ENCODE peak calls at places on chromosomes 4 and X, in eight cellular contexts. One of them, this sample, is unnamed.

GRCh38 chr4:5142726-5143125 is 91.4 kb downstream of the STK32B start:
- DNase-seq in H1: no peak
- DNase-seq in right lobe of liver: no peak
- DNase-seq in ovary: peak; percentile 40
- DNase-seq in sigmoid colon: no peak
- DNase-seq in lower leg skin: peak; percentile 56
- DNase-seq in body of pancreas: peak; percentile 25
- DNase-seq in K562: peak; percentile 26
- DNase-seq in this sample: no peak

GRCh38 chrX:65601530-65602281 is 65.7 kb upstream of the MSN start:
- DNase-seq in H1: no peak
- DNase-seq in right lobe of liver: peak; percentile 82
- DNase-seq in ovary: peak; percentile 79
- DNase-seq in sigmoid colon: peak; percentile 89
- DNase-seq in lower leg skin: peak; percentile 94
- DNase-seq in body of pancreas: peak; percentile 60
- DNase-seq in K562: no peak
- DNase-seq in this sample: peak; percentile 50

GRCh38 chr4:3637326-3638016 is 105.2 kb upstream of the LRPAP1 start:
- DNase-seq in H1: no peak
- DNase-seq in right lobe of liver: no peak
- DNase-seq in ovary: no peak
- DNase-seq in sigmoid colon: no peak
- DNase-seq in lower leg skin: no peak
- DNase-seq in body of pancreas: no peak
- DNase-seq in K562: no peak
- DNase-seq in this sample: no peak

GRCh38 chr4:28259951-28260350 is 1399.3 kb downstream of the STIM2 start:
- DNase-seq in H1: no peak
- DNase-seq in right lobe of liver: no peak
- DNase-seq in ovary: no peak
- DNase-seq in sigmoid colon: no peak
- DNase-seq in lower leg skin: no peak
- DNase-seq in body of pancreas: no peak
- DNase-seq in K562: no peak
- DNase-seq in this sample: no peak

GRCh38 chr4:111283066-111283677 is 660.3 kb upstream of the PITX2 start:
- DNase-seq in H1: peak; percentile 29
- DNase-seq in right lobe of liver: peak; percentile 45
- DNase-seq in ovary: no peak
- DNase-seq in sigmoid colon: peak; percentile 52
- DNase-seq in lower leg skin: peak; percentile 86
- DNase-seq in body of pancreas: peak; percentile 73
- DNase-seq in K562: peak; percentile 40
- DNase-seq in this sample: peak; percentile 2

GRCh38 chr4:142222127-142222526 is 585.7 kb downstream of the IL15 start:
- DNase-seq in H1: no peak
- DNase-seq in right lobe of liver: no peak
- DNase-seq in ovary: no peak
- DNase-seq in sigmoid colon: no peak
- DNase-seq in lower leg skin: no peak
- DNase-seq in body of pancreas: no peak
- DNase-seq in K562: no peak
- DNase-seq in this sample: no peak

GRCh38 chr4:94439606-94440005 is 12.1 kb upstream of the PDLIM5 start:
- DNase-seq in H1: no peak
- DNase-seq in right lobe of liver: no peak
- DNase-seq in ovary: no peak
- DNase-seq in sigmoid colon: no peak
- DNase-seq in lower leg skin: no peak
- DNase-seq in body of pancreas: no peak
- DNase-seq in K562: no peak
- DNase-seq in this sample: no peak

GRCh38 chrX:100928660-100929613 is at the start of gene XKRX:
- DNase-seq in H1: no peak
- DNase-seq in right lobe of liver: peak; percentile 44
- DNase-seq in ovary: peak; percentile 19
- DNase-seq in sigmoid colon: no peak
- DNase-seq in lower leg skin: no peak
- DNase-seq in body of pancreas: peak; percentile 18
- DNase-seq in K562: peak; percentile 13
- DNase-seq in this sample: no peak

GRCh38 chr4:142203505-142203904 is 567.1 kb downstream of the IL15 start:
- DNase-seq in H1: no peak
- DNase-seq in right lobe of liver: no peak
- DNase-seq in ovary: no peak
- DNase-seq in sigmoid colon: no peak
- DNase-seq in lower leg skin: no peak
- DNase-seq in body of pancreas: no peak
- DNase-seq in K562: no peak
- DNase-seq in this sample: no peak

GRCh38 chr4:5051210-5051691 is at the start of gene STK32B:
- DNase-seq in H1: peak; percentile 57
- DNase-seq in right lobe of liver: peak; percentile 39
- DNase-seq in ovary: peak; percentile 56
- DNase-seq in sigmoid colon: peak; percentile 83
- DNase-seq in lower leg skin: peak; percentile 92
- DNase-seq in body of pancreas: peak; percentile 34
- DNase-seq in K562: peak; percentile 59
- DNase-seq in this sample: no peak

GRCh38 chr4:111399523-111400135 is 745.6 kb upstream of the FAM241A start:
- DNase-seq in H1: no peak
- DNase-seq in right lobe of liver: no peak
- DNase-seq in ovary: no peak
- DNase-seq in sigmoid colon: no peak
- DNase-seq in lower leg skin: peak; percentile 50
- DNase-seq in body of pancreas: no peak
- DNase-seq in K562: no peak
- DNase-seq in this sample: no peak

GRCh38 chr4:123673971-123674370 is 277.4 kb downstream of the SPRY1 start:
- DNase-seq in H1: no peak
- DNase-seq in right lobe of liver: no peak
- DNase-seq in ovary: no peak
- DNase-seq in sigmoid colon: no peak
- DNase-seq in lower leg skin: no peak
- DNase-seq in body of pancreas: no peak
- DNase-seq in K562: no peak
- DNase-seq in this sample: no peak

GRCh38 chr4:171390626-171391025 is 422.6 kb upstream of the GALNTL6 start:
- DNase-seq in H1: no peak
- DNase-seq in right lobe of liver: no peak
- DNase-seq in ovary: no peak
- DNase-seq in sigmoid colon: no peak
- DNase-seq in lower leg skin: no peak
- DNase-seq in body of pancreas: no peak
- DNase-seq in K562: no peak
- DNase-seq in this sample: no peak

GRCh38 chr4:3531306-3531886 is 826 bp downstream of the LRPAP1 start:
- DNase-seq in H1: no peak
- DNase-seq in right lobe of liver: peak; percentile 23
- DNase-seq in ovary: no peak
- DNase-seq in sigmoid colon: no peak
- DNase-seq in lower leg skin: peak; percentile 68
- DNase-seq in body of pancreas: no peak
- DNase-seq in K562: no peak
- DNase-seq in this sample: no peak

GRCh38 chrX:51614353-51614752 is 4.4 kb downstream of the CENPVL3 start:
- DNase-seq in H1: no peak
- DNase-seq in right lobe of liver: no peak
- DNase-seq in ovary: no peak
- DNase-seq in sigmoid colon: no peak
- DNase-seq in lower leg skin: no peak
- DNase-seq in body of pancreas: no peak
- DNase-seq in K562: peak; percentile 26
- DNase-seq in this sample: no peak

GRCh38 chr4:25560605-25561004 is 95.0 kb upstream of the SLC34A2 start:
- DNase-seq in H1: no peak
- DNase-seq in right lobe of liver: no peak
- DNase-seq in ovary: no peak
- DNase-seq in sigmoid colon: no peak
- DNase-seq in lower leg skin: no peak
- DNase-seq in body of pancreas: no peak
- DNase-seq in K562: no peak
- DNase-seq in this sample: no peak

GRCh38 chr4:122003335-122003734 is 51.5 kb upstream of the TRPC3 start:
- DNase-seq in H1: peak; percentile 33
- DNase-seq in right lobe of liver: no peak
- DNase-seq in ovary: no peak
- DNase-seq in sigmoid colon: no peak
- DNase-seq in lower leg skin: no peak
- DNase-seq in body of pancreas: no peak
- DNase-seq in K562: peak; percentile 78
- DNase-seq in this sample: no peak

GRCh38 chrX:39893417-39894338 is 204.1 kb downstream of the BCOR start:
- DNase-seq in H1: no peak
- DNase-seq in right lobe of liver: no peak
- DNase-seq in ovary: no peak
- DNase-seq in sigmoid colon: no peak
- DNase-seq in lower leg skin: no peak
- DNase-seq in body of pancreas: no peak
- DNase-seq in K562: no peak
- DNase-seq in this sample: no peak

GRCh38 chrX:149521438-149521837 is 16.3 kb upstream of the IDS start:
- DNase-seq in H1: no peak
- DNase-seq in right lobe of liver: no peak
- DNase-seq in ovary: no peak
- DNase-seq in sigmoid colon: no peak
- DNase-seq in lower leg skin: no peak
- DNase-seq in body of pancreas: no peak
- DNase-seq in K562: no peak
- DNase-seq in this sample: no peak

GRCh38 chrX:56745019-56745418 is 16.0 kb downstream of the NBDY start:
- DNase-seq in H1: no peak
- DNase-seq in right lobe of liver: no peak
- DNase-seq in ovary: no peak
- DNase-seq in sigmoid colon: no peak
- DNase-seq in lower leg skin: no peak
- DNase-seq in body of pancreas: no peak
- DNase-seq in K562: no peak
- DNase-seq in this sample: no peak

GRCh38 chrX:42027367-42028025 is 104.1 kb upstream of the CASK start:
- DNase-seq in H1: no peak
- DNase-seq in right lobe of liver: no peak
- DNase-seq in ovary: no peak
- DNase-seq in sigmoid colon: no peak
- DNase-seq in lower leg skin: no peak
- DNase-seq in body of pancreas: peak; percentile 10
- DNase-seq in K562: no peak
- DNase-seq in this sample: no peak

GRCh38 chr4:141416219-141416618 is 195.5 kb downstream of the ZNF330 start:
- DNase-seq in H1: no peak
- DNase-seq in right lobe of liver: no peak
- DNase-seq in ovary: no peak
- DNase-seq in sigmoid colon: no peak
- DNase-seq in lower leg skin: no peak
- DNase-seq in body of pancreas: no peak
- DNase-seq in K562: no peak
- DNase-seq in this sample: no peak

GRCh38 chrX:1244164-1245076 is 24.2 kb upstream of the CSF2RA start:
- DNase-seq in H1: no peak
- DNase-seq in right lobe of liver: no peak
- DNase-seq in ovary: no peak
- DNase-seq in sigmoid colon: no peak
- DNase-seq in lower leg skin: no peak
- DNase-seq in body of pancreas: no peak
- DNase-seq in K562: no peak
- DNase-seq in this sample: no peak

GRCh38 chrX:53684415-53685192 is 1.9 kb downstream of the HUWE1 start:
- DNase-seq in H1: no peak
- DNase-seq in right lobe of liver: no peak
- DNase-seq in ovary: no peak
- DNase-seq in sigmoid colon: no peak
- DNase-seq in lower leg skin: no peak
- DNase-seq in body of pancreas: no peak
- DNase-seq in K562: no peak
- DNase-seq in this sample: no peak

GRCh38 chrX:53683556-53684414 is 2.7 kb downstream of the HUWE1 start:
- DNase-seq in H1: peak; percentile 90
- DNase-seq in right lobe of liver: peak; percentile 89
- DNase-seq in ovary: peak; percentile 95
- DNase-seq in sigmoid colon: peak; percentile 98
- DNase-seq in lower leg skin: peak; percentile 97
- DNase-seq in body of pancreas: peak; percentile 92
- DNase-seq in K562: peak; percentile 83
- DNase-seq in this sample: peak; percentile 91

GRCh38 chrX:53685711-53686110 is 808 bp downstream of the HUWE1 start:
- DNase-seq in H1: no peak
- DNase-seq in right lobe of liver: no peak
- DNase-seq in ovary: no peak
- DNase-seq in sigmoid colon: no peak
- DNase-seq in lower leg skin: no peak
- DNase-seq in body of pancreas: no peak
- DNase-seq in K562: no peak
- DNase-seq in this sample: no peak

GRCh38 chrX:53681661-53682060 is 4.9 kb downstream of the HUWE1 start:
- DNase-seq in H1: no peak
- DNase-seq in right lobe of liver: no peak
- DNase-seq in ovary: no peak
- DNase-seq in sigmoid colon: no peak
- DNase-seq in lower leg skin: no peak
- DNase-seq in body of pancreas: no peak
- DNase-seq in K562: no peak
- DNase-seq in this sample: no peak

GRCh38 chrX:53682885-53683555 is 3.5 kb downstream of the HUWE1 start:
- DNase-seq in H1: no peak
- DNase-seq in right lobe of liver: no peak
- DNase-seq in ovary: peak; percentile 44
- DNase-seq in sigmoid colon: peak; percentile 65
- DNase-seq in lower leg skin: no peak
- DNase-seq in body of pancreas: no peak
- DNase-seq in K562: peak; percentile 45
- DNase-seq in this sample: peak; percentile 10
- TF ChIP-seq POLR2A in H1: no peak
- TF ChIP-seq POLR2A in right lobe of liver: no peak
- TF ChIP-seq POLR2A in ovary: no peak
- TF ChIP-seq POLR2A in sigmoid colon: no peak
- TF ChIP-seq POLR2A in lower leg skin: no peak
- TF ChIP-seq POLR2A in body of pancreas: no peak
- TF ChIP-seq POLR2A in K562: no peak
- TF ChIP-seq POLR2A in this sample: no peak

GRCh38 chr4:105473340-105474109 is at the start of gene PPA2:
- DNase-seq in H1: peak; percentile 63
- DNase-seq in right lobe of liver: peak; percentile 92
- DNase-seq in ovary: peak; percentile 81
- DNase-seq in sigmoid colon: peak; percentile 94
- DNase-seq in lower leg skin: peak; percentile 97
- DNase-seq in body of pancreas: peak; percentile 79
- DNase-seq in K562: peak; percentile 85
- DNase-seq in this sample: peak; percentile 78
- TF ChIP-seq CTCF in H1: no peak
- TF ChIP-seq CTCF in right lobe of liver: peak; percentile 89
- TF ChIP-seq CTCF in ovary: no peak
- TF ChIP-seq CTCF in sigmoid colon: no peak
- TF ChIP-seq CTCF in lower leg skin: no peak
- TF ChIP-seq CTCF in body of pancreas: no peak
- TF ChIP-seq CTCF in K562: no peak
- TF ChIP-seq CTCF in this sample: no peak

GRCh38 chrX:130170752-130171445 is 863 bp upstream of the RAB33A start:
- DNase-seq in H1: no peak
- DNase-seq in right lobe of liver: peak; percentile 25
- DNase-seq in ovary: no peak
- DNase-seq in sigmoid colon: no peak
- DNase-seq in lower leg skin: peak; percentile 87
- DNase-seq in body of pancreas: no peak
- DNase-seq in K562: no peak
- DNase-seq in this sample: peak; percentile 14
- TF ChIP-seq POLR2A in H1: no peak
- TF ChIP-seq POLR2A in right lobe of liver: no peak
- TF ChIP-seq POLR2A in ovary: no peak
- TF ChIP-seq POLR2A in sigmoid colon: no peak
- TF ChIP-seq POLR2A in lower leg skin: no peak
- TF ChIP-seq POLR2A in body of pancreas: no peak
- TF ChIP-seq POLR2A in K562: no peak
- TF ChIP-seq POLR2A in this sample: no peak

GRCh38 chrX:16212436-16212835 is 45.2 kb downstream of the MAGEB17 start:
- DNase-seq in H1: no peak
- DNase-seq in right lobe of liver: peak; percentile 22
- DNase-seq in ovary: no peak
- DNase-seq in sigmoid colon: no peak
- DNase-seq in lower leg skin: no peak
- DNase-seq in body of pancreas: peak; percentile 49
- DNase-seq in K562: no peak
- DNase-seq in this sample: no peak
- TF ChIP-seq CTCF in H1: no peak
- TF ChIP-seq CTCF in right lobe of liver: peak; percentile 44
- TF ChIP-seq CTCF in ovary: no peak
- TF ChIP-seq CTCF in sigmoid colon: no peak
- TF ChIP-seq CTCF in lower leg skin: no peak
- TF ChIP-seq CTCF in body of pancreas: peak; percentile 9
- TF ChIP-seq CTCF in K562: peak; percentile 56
- TF ChIP-seq CTCF in this sample: no peak